ENCODE peak calls at places on chromosomes 11 and 22, in eight cellular contexts. X, I, F, Q, U, Y, A and Z are unnamed samples.

GRCh38 chr11:27514076-27514475 is 7.5 kb upstream of the LIN7C start:
- DNase-seq in X (no peak), I (no peak), F (no peak), Q (no peak), U (no peak), Y (no peak), A (no peak), Z (no peak)

GRCh38 chr22:44878483-44879300 is 126.3 kb downstream of the ARHGAP8 start:
- DNase-seq in X (no peak), I (no peak), F (no peak), Q (no peak), U (peak; percentile 57), Y (no peak), A (no peak), Z (no peak)

GRCh38 chr11:36073411-36074203 is 129.7 kb downstream of the LDLRAD3 start:
- DNase-seq in X (peak; percentile 45), I (no peak), F (peak; percentile 27), Q (peak; percentile 93), U (peak; percentile 80), Y (peak; percentile 52), A (no peak), Z (peak; percentile 85)

GRCh38 chr22:44130076-44130711 is 50.5 kb upstream of the PARVG start:
- DNase-seq in X (no peak), I (no peak), F (no peak), Q (no peak), U (peak; percentile 40), Y (no peak), A (no peak), Z (peak; percentile 7)

GRCh38 chr22:39367040-39367439 is 17.2 kb downstream of the SYNGR1 start:
- DNase-seq in X (no peak), I (no peak), F (no peak), Q (no peak), U (no peak), Y (no peak), A (no peak), Z (no peak)

GRCh38 chr11:83836883-83837654 is 550.9 kb upstream of the CCDC90B start:
- DNase-seq in X (peak; percentile 75), I (no peak), F (peak; percentile 17), Q (peak; percentile 51), U (no peak), Y (peak; percentile 74), A (peak; percentile 30), Z (peak; percentile 54)

GRCh38 chr11:75352417-75353206 is 1.2 kb upstream of the ARRB1 start:
- DNase-seq in X (no peak), I (peak; percentile 90), F (no peak), Q (no peak), U (peak; percentile 28), Y (peak; percentile 51), A (peak; percentile 69), Z (no peak)

GRCh38 chr11:110295487-110296225 is 758 bp downstream of the RDX start:
- DNase-seq in X (peak; percentile 79), I (peak; percentile 75), F (peak; percentile 48), Q (peak; percentile 39), U (peak; percentile 82), Y (peak; percentile 74), A (peak; percentile 42), Z (peak; percentile 31)

GRCh38 chr11:92424281-92424680 is 199.7 kb downstream of the FAT3 start:
- DNase-seq in X (no peak), I (no peak), F (no peak), Q (peak; percentile 79), U (no peak), Y (no peak), A (no peak), Z (no peak)

GRCh38 chr22:47355388-47355725 is 592.9 kb downstream of the TBC1D22A start:
- DNase-seq in X (no peak), I (no peak), F (no peak), Q (no peak), U (no peak), Y (no peak), A (no peak), Z (no peak)

GRCh38 chr11:12802418-12803085 is 128.3 kb downstream of the TEAD1 start:
- DNase-seq in X (peak; percentile 73), I (peak; percentile 94), F (peak; percentile 89), Q (peak; percentile 67), U (peak; percentile 93), Y (peak; percentile 94), A (peak; percentile 88), Z (peak; percentile 58)

GRCh38 chr22:48477031-48477721 is 1350.5 kb downstream of the BRD1 start:
- DNase-seq in X (no peak), I (peak; percentile 31), F (no peak), Q (no peak), U (peak; percentile 52), Y (no peak), A (no peak), Z (no peak)

GRCh38 chr11:102421262-102421661 is 31.3 kb downstream of the TMEM123 start:
- DNase-seq in X (no peak), I (no peak), F (no peak), Q (no peak), U (no peak), Y (no peak), A (no peak), Z (no peak)

GRCh38 chr11:103633037-103633788 is 403.2 kb upstream of the DDI1 start:
- DNase-seq in X (no peak), I (no peak), F (no peak), Q (peak; percentile 17), U (no peak), Y (no peak), A (no peak), Z (peak; percentile 49)

GRCh38 chr22:41798736-41799135 is 1.7 kb upstream of the CCDC134 start:
- DNase-seq in X (no peak), I (no peak), F (no peak), Q (no peak), U (peak; percentile 8), Y (no peak), A (no peak), Z (no peak)

GRCh38 chr11:10568486-10568941 is at the start of gene LYVE1:
- DNase-seq in X (no peak), I (no peak), F (no peak), Q (peak; percentile 11), U (no peak), Y (peak; percentile 39), A (no peak), Z (peak; percentile 47)

GRCh38 chr22:19718255-19719054 is 4.2 kb downstream of the SEPTIN5 start:
- DNase-seq in X (no peak), I (no peak), F (no peak), Q (no peak), U (no peak), Y (no peak), A (no peak), Z (no peak)

GRCh38 chr22:46043816-46044717 is 67.1 kb upstream of the WNT7B start:
- DNase-seq in X (no peak), I (peak; percentile 60), F (peak; percentile 69), Q (no peak), U (peak; percentile 84), Y (no peak), A (no peak), Z (peak; percentile 41)

DNA sequence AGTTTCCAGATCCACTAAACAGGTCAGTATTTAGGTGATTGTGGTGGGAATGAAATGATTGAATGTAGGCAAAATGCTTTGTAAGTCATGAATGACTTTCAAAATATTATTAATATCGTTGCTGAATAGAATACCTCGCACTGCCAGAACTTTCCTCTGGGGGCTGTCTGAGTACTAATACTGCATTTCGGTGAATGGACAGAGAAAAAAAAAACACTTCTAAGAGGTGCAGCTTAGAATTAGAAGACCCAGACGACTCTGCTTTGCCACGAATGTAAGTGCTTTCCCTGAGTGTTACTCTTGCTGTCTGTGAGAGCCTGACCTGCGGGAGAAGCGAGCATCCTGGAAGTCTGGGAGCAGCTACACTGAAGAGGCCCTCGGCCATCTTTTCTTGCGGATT is 95.0 kb downstream of the SCN3B start:
- DNase-seq in X (peak; percentile 15), I (no peak), F (no peak), Q (peak; percentile 14), U (no peak), Y (no peak), A (no peak), Z (no peak)
- TF ChIP-seq CTCF in X (peak; percentile 22), I (no peak), F (no peak), Q (peak; percentile 15), U (no peak), Y (no peak), A (no peak), Z (no peak)

DNA sequence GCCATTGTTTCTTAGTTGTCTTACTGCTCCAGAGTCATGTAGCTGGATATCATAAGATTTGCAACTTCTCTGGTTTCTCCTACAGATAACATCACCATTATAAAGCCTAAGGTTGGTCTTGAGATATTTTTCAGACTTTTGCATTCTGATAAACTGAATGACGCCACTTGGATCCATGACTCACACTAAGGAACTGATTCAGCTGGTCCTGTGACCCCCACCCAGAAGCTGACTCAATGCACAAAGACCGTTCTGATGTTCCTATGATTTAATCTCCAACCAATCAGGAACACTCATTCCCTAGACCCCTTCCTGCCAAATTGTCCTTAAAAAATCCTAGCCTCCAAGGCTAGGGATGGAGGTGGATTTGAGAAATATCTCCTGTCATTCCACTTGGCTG is 200.9 kb downstream of the LUZP2 start:
- DNase-seq in X (no peak), I (no peak), F (no peak), Q (peak; percentile 56), U (no peak), Y (no peak), A (no peak), Z (peak; percentile 18)
- H3K4me3 ChIP-seq in X (no peak overlapping the region), I (no peak overlapping the region), F (no peak overlapping the region), Q (no peak overlapping the region), U (no peak overlapping the region), Y (no peak overlapping the region), A (no peak overlapping the region), Z (no peak overlapping the region)

GRCh38 chr11:68763926-68764657 is 12.8 kb upstream of the TESMIN start:
- DNase-seq in X (peak; percentile 43), I (no peak), F (no peak), Q (no peak), U (no peak), Y (no peak), A (no peak), Z (no peak)
- TF ChIP-seq CTCF in X (peak; percentile 33), I (no peak), F (no peak), Q (no peak), U (no peak), Y (peak; percentile 18), A (no peak), Z (no peak)

GRCh38 chr11:87223816-87224215 is 186.1 kb downstream of the TMEM135 start:
- DNase-seq in X (no peak), I (no peak), F (no peak), Q (peak; percentile 37), U (no peak), Y (no peak), A (no peak), Z (peak; percentile 81)

GRCh38 chr11:87232320-87232719 is 194.6 kb downstream of the TMEM135 start:
- DNase-seq in X (no peak), I (no peak), F (no peak), Q (no peak), U (no peak), Y (no peak), A (no peak), Z (no peak)

GRCh38 chr11:87224486-87224885 is 186.8 kb downstream of the TMEM135 start:
- DNase-seq in X (no peak), I (no peak), F (no peak), Q (peak; percentile 22), U (no peak), Y (no peak), A (no peak), Z (no peak)

DNA sequence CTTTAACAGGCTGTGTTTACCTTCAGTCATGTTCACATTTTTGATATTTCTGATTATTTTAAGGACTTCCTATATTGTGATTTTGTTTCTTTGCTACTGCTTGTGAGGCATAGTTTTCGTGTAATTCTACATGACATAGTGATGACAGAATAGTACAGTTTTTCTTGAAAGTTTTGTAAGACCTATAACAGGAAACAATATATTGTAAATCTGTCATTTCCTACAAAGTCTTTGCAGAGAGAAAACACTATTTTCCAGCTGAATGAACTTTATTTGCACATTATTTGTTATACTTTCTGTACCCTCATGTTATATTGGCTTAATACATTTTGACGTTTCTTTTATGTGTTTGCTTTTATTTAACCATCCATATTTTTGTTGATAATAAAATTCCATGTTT is 191.1 kb downstream of the TMEM135 start:
- DNase-seq in X (no peak), I (no peak), F (no peak), Q (no peak), U (no peak), Y (no peak), A (no peak), Z (no peak)
- H3K4me3 ChIP-seq in X (no peak overlapping the region), I (no peak overlapping the region), F (no peak overlapping the region), Q (no peak overlapping the region), U (no peak overlapping the region), Y (no peak overlapping the region), A (no peak overlapping the region), Z (no peak overlapping the region)